ENCODE peak calls at places on chromosomes 1 and 21, in nine cellular contexts. T is NCI-H1092, E is prostate gland, V is AG08395, S is NCI-H2081, M is small intestine, C is GM04503, Y is B cell, J is AG08396. G is an unnamed sample.

GRCh38 chr1:147892731-147893214 is 9.8 kb upstream of the GJA8 start:
- DNase-seq in T (peak), E (peak), V (peak), S (peak), M (peak), C (peak), Y (peak), J (peak), G (no peak)

GRCh38 chr21:15967661-15968060 is 237.9 kb downstream of the USP25 start:
- DNase-seq in T (no peak), E (no peak), V (peak), S (no peak), M (no peak), C (no peak), Y (no peak), J (peak), G (no peak)

GRCh38 chr1:35287807-35288640 is 19.5 kb downstream of the ZMYM4 start:
- DNase-seq in T (no peak), E (no peak), V (peak), S (no peak), M (no peak), C (peak), Y (no peak), J (peak), G (no peak)

GRCh38 chr1:109254621-109255096 is 5.3 kb downstream of the CELSR2 start:
- DNase-seq in T (no peak), E (no peak), V (no peak), S (no peak), M (no peak), C (no peak), Y (no peak), J (no peak), G (no peak)

GRCh38 chr1:231160851-231161710 is 777 bp upstream of the TRIM67 start:
- DNase-seq in T (peak), E (no peak), V (no peak), S (no peak), M (no peak), C (no peak), Y (no peak), J (no peak), G (no peak)

GRCh38 chr1:206866062-206866461 is 639 bp downstream of the IL20 start:
- DNase-seq in T (no peak), E (no peak), V (peak), S (no peak), M (no peak), C (peak), Y (no peak), J (no peak), G (no peak)

GRCh38 chr21:16320110-16320509 is 590.3 kb downstream of the USP25 start:
- DNase-seq in T (no peak), E (no peak), V (no peak), S (no peak), M (no peak), C (no peak), Y (no peak), J (no peak), G (no peak)

GRCh38 chr1:165397945-165398344 is 41.4 kb upstream of the LMX1A start:
- DNase-seq in T (no peak), E (no peak), V (peak), S (no peak), M (no peak), C (peak), Y (no peak), J (peak), G (no peak)

GRCh38 chr1:216475659-216476276 is 52.5 kb upstream of the USH2A start:
- DNase-seq in T (no peak), E (no peak), V (no peak), S (no peak), M (no peak), C (no peak), Y (no peak), J (no peak), G (no peak)

GRCh38 chr1:198205021-198205684 is 48.4 kb downstream of the NEK7 start:
- DNase-seq in T (no peak), E (no peak), V (no peak), S (peak), M (no peak), C (no peak), Y (no peak), J (no peak), G (no peak)

GRCh38 chr1:224237094-224237881 is 54.2 kb downstream of the DEGS1 start:
- DNase-seq in T (no peak), E (no peak), V (no peak), S (no peak), M (no peak), C (no peak), Y (no peak), J (no peak), G (no peak)

GRCh38 chr21:14739590-14739989 is 193.5 kb upstream of the SAMSN1 start:
- DNase-seq in T (no peak), E (no peak), V (no peak), S (no peak), M (no peak), C (no peak), Y (no peak), J (no peak), G (no peak)

GRCh38 chr1:231973840-231974239 is 347.2 kb downstream of the DISC1 start:
- DNase-seq in T (no peak), E (no peak), V (no peak), S (no peak), M (no peak), C (no peak), Y (no peak), J (no peak), G (no peak)

GRCh38 chr1:162069334-162070093 is at the start of gene NOS1AP:
- DNase-seq in T (peak), E (peak), V (peak), S (peak), M (peak), C (no peak), Y (peak), J (peak), G (peak)

GRCh38 chr1:58249729-58250586 is 296.6 kb downstream of the OMA1 start:
- DNase-seq in T (peak), E (no peak), V (peak), S (no peak), M (no peak), C (no peak), Y (no peak), J (peak), G (no peak)

GRCh38 chr21:17673261-17674020 is 60.7 kb upstream of the BTG3 start:
- DNase-seq in T (no peak), E (no peak), V (peak), S (no peak), M (no peak), C (no peak), Y (no peak), J (no peak), G (no peak)

GRCh38 chr1:90925928-90926869 is 95.6 kb downstream of the ZNF644 start:
- DNase-seq in T (no peak), E (no peak), V (peak), S (no peak), M (no peak), C (peak), Y (no peak), J (peak), G (no peak)

GRCh38 chr1:241045659-241046058 is 311.3 kb downstream of the RGS7 start:
- DNase-seq in T (no peak), E (no peak), V (no peak), S (no peak), M (no peak), C (no peak), Y (no peak), J (no peak), G (no peak)

GRCh38 chr1:108561731-108562326 is 1.9 kb downstream of the EEIG2 start:
- DNase-seq in T (no peak), E (peak), V (no peak), S (peak), M (peak), C (no peak), Y (peak), J (no peak), G (peak)

GRCh38 chr1:33436557-33437296 is 5.8 kb upstream of the PHC2 start:
- DNase-seq in T (no peak), E (no peak), V (no peak), S (no peak), M (no peak), C (no peak), Y (no peak), J (no peak), G (no peak)

GRCh38 chr1:213996320-213997022 is 8.7 kb downstream of the PROX1 start:
- DNase-seq in T (peak), E (no peak), V (no peak), S (no peak), M (no peak), C (no peak), Y (no peak), J (no peak), G (no peak)

GRCh38 chr1:117653732-117654484 is 48.1 kb downstream of the TENT5C start:
- DNase-seq in T (no peak), E (no peak), V (no peak), S (no peak), M (no peak), C (no peak), Y (no peak), J (no peak), G (no peak)

GRCh38 chr1:16391408-16391807 is 24.4 kb downstream of the SZRD1 start:
- DNase-seq in T (no peak), E (no peak), V (no peak), S (no peak), M (no peak), C (no peak), Y (no peak), J (no peak), G (no peak)

GRCh38 chr1:160607051-160608032 is 28.0 kb upstream of the CD84 start:
- DNase-seq in T (peak), E (peak), V (peak), S (peak), M (peak), C (peak), Y (peak), J (peak), G (no peak)

GRCh38 chr1:155242805-155243358 is 12.4 kb downstream of the ENTREP3 start:
- DNase-seq in T (no peak), E (no peak), V (no peak), S (no peak), M (no peak), C (no peak), Y (no peak), J (no peak), G (no peak)

G was measured in activated T-cell treated with anti-CD3 and anti-CD28 coated beads for 1 hour.